ENCODE peak calls at places on chromosomes 4 and X, in four cellular contexts. One of them, this sample, is unnamed.

GRCh38 chr4:74364649-74365491 is at the start of gene EREG:
- DNase-seq in suprapubic skin: no peak
- DNase-seq in endodermal cell: peak; percentile 91
- DNase-seq in brain microvascular endothelial cell: peak; percentile 90
- DNase-seq in this sample: peak; percentile 82

GRCh38 chr4:150253965-150254364 is 175.7 kb downstream of the DCLK2 start:
- DNase-seq in suprapubic skin: no peak
- DNase-seq in endodermal cell: no peak
- DNase-seq in brain microvascular endothelial cell: no peak
- DNase-seq in this sample: no peak

GRCh38 chrX:71536285-71536684 is 3.4 kb downstream of the OGT start:
- DNase-seq in suprapubic skin: no peak
- DNase-seq in endodermal cell: no peak
- DNase-seq in brain microvascular endothelial cell: no peak
- DNase-seq in this sample: no peak

GRCh38 chrX:39361736-39362135 is 560.5 kb downstream of the MID1IP1 start:
- DNase-seq in suprapubic skin: no peak
- DNase-seq in endodermal cell: no peak
- DNase-seq in brain microvascular endothelial cell: no peak
- DNase-seq in this sample: no peak

GRCh38 chrX:68833855-68834331 is 5.1 kb downstream of the EFNB1 start:
- DNase-seq in suprapubic skin: no peak
- DNase-seq in endodermal cell: peak; percentile 32
- DNase-seq in brain microvascular endothelial cell: no peak
- DNase-seq in this sample: peak; percentile 54

GRCh38 chr4:86848136-86848535 is 1.0 kb downstream of the SLC10A6 start:
- DNase-seq in suprapubic skin: no peak
- DNase-seq in endodermal cell: peak; percentile 57
- DNase-seq in brain microvascular endothelial cell: no peak
- DNase-seq in this sample: no peak

GRCh38 chr4:185911556-185912064 is 99.6 kb upstream of the SORBS2 start:
- DNase-seq in suprapubic skin: no peak
- DNase-seq in endodermal cell: no peak
- DNase-seq in brain microvascular endothelial cell: peak; percentile 42
- DNase-seq in this sample: no peak

GRCh38 chr4:128427832-128428366 is 140.3 kb upstream of the PGRMC2 start:
- DNase-seq in suprapubic skin: no peak
- DNase-seq in endodermal cell: peak; percentile 55
- DNase-seq in brain microvascular endothelial cell: peak; percentile 55
- DNase-seq in this sample: no peak

GRCh38 chr4:80361329-80361900 is 25.9 kb downstream of the CFAP299 start:
- DNase-seq in suprapubic skin: no peak
- DNase-seq in endodermal cell: no peak
- DNase-seq in brain microvascular endothelial cell: no peak
- DNase-seq in this sample: no peak

GRCh38 chr4:151304226-151304625 is 21.2 kb downstream of the SH3D19 start:
- DNase-seq in suprapubic skin: no peak
- DNase-seq in endodermal cell: no peak
- DNase-seq in brain microvascular endothelial cell: no peak
- DNase-seq in this sample: no peak

GRCh38 chr4:143307536-143307935 is 29.1 kb upstream of the GAB1 start:
- DNase-seq in suprapubic skin: no peak
- DNase-seq in endodermal cell: no peak
- DNase-seq in brain microvascular endothelial cell: no peak
- DNase-seq in this sample: no peak

GRCh38 chrX:3317191-3317718 is 29.2 kb downstream of the MXRA5 start:
- DNase-seq in suprapubic skin: no peak
- DNase-seq in endodermal cell: no peak
- DNase-seq in brain microvascular endothelial cell: no peak
- DNase-seq in this sample: no peak

GRCh38 chr4:43898836-43899235 is 549.8 kb downstream of the KCTD8 start:
- DNase-seq in suprapubic skin: no peak
- DNase-seq in endodermal cell: no peak
- DNase-seq in brain microvascular endothelial cell: no peak
- DNase-seq in this sample: no peak

GRCh38 chr4:70583952-70584834 is 7.9 kb upstream of the AMBN start:
- DNase-seq in suprapubic skin: no peak
- DNase-seq in endodermal cell: no peak
- DNase-seq in brain microvascular endothelial cell: no peak
- DNase-seq in this sample: no peak

GRCh38 chr4:722181-722725 is 16.6 kb downstream of the PCGF3 start:
- DNase-seq in suprapubic skin: no peak
- DNase-seq in endodermal cell: no peak
- DNase-seq in brain microvascular endothelial cell: no peak
- DNase-seq in this sample: no peak

GRCh38 chr4:81470456-81471327 is 1.0 kb downstream of the RASGEF1B start:
- DNase-seq in suprapubic skin: peak; percentile 83
- DNase-seq in endodermal cell: peak; percentile 81
- DNase-seq in brain microvascular endothelial cell: peak; percentile 33
- DNase-seq in this sample: peak; percentile 93
- TF ChIP-seq CTCF in suprapubic skin: no peak
- TF ChIP-seq CTCF in endodermal cell: no peak
- TF ChIP-seq CTCF in brain microvascular endothelial cell: no peak
- TF ChIP-seq CTCF in this sample: no peak

GRCh38 chr4:85515701-85516100 is 40.8 kb downstream of the ARHGAP24 start:
- DNase-seq in suprapubic skin: no peak
- DNase-seq in endodermal cell: no peak
- DNase-seq in brain microvascular endothelial cell: no peak
- DNase-seq in this sample: no peak

GRCh38 chr4:85510632-85510984 is 35.7 kb downstream of the ARHGAP24 start:
- DNase-seq in suprapubic skin: no peak
- DNase-seq in endodermal cell: no peak
- DNase-seq in brain microvascular endothelial cell: no peak
- DNase-seq in this sample: no peak

GRCh38 chr4:85514783-85515182 is 39.8 kb downstream of the ARHGAP24 start:
- DNase-seq in suprapubic skin: no peak
- DNase-seq in endodermal cell: no peak
- DNase-seq in brain microvascular endothelial cell: no peak
- DNase-seq in this sample: no peak

GRCh38 chr4:85512446-85513205 is 37.7 kb downstream of the ARHGAP24 start:
- DNase-seq in suprapubic skin: no peak
- DNase-seq in endodermal cell: no peak
- DNase-seq in brain microvascular endothelial cell: no peak
- DNase-seq in this sample: no peak

GRCh38 chr4:85514117-85514516 is 39.2 kb downstream of the ARHGAP24 start:
- DNase-seq in suprapubic skin: no peak
- DNase-seq in endodermal cell: no peak
- DNase-seq in brain microvascular endothelial cell: no peak
- DNase-seq in this sample: no peak
- H3K4me3 ChIP-seq in suprapubic skin: peak overlapping the region; percentile 18
- H3K4me3 ChIP-seq in endodermal cell: no peak overlapping the region
- H3K4me3 ChIP-seq in brain microvascular endothelial cell: no peak overlapping the region
- H3K4me3 ChIP-seq in this sample: no peak overlapping the region

GRCh38 chr4:162274354-162274753 is 110.6 kb upstream of the FSTL5 start:
- DNase-seq in suprapubic skin: no peak
- DNase-seq in endodermal cell: no peak
- DNase-seq in brain microvascular endothelial cell: no peak
- DNase-seq in this sample: peak; percentile 42

DNA sequence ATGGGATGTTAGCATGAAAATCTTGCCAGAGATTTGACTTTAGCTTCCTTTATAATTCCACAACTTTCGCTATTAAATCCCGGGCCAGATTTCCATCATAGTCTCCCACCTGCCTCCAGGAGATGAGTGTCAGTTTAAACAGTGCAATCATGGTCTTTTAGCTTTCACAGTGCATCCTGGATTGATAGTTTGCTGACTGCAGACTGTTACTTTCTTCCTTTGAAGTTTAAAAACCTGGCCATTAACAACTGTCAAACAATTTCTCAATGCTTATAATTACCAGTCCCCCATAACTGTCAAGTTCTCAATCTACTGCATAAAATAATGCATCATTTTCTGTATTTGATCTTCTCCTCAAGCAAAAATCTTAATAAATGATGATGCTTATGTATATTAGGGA is 108.4 kb upstream of the FSTL5 start:
- DNase-seq in suprapubic skin: no peak
- DNase-seq in endodermal cell: no peak
- DNase-seq in brain microvascular endothelial cell: no peak
- DNase-seq in this sample: no peak
- TF ChIP-seq CTCF in suprapubic skin: no peak
- TF ChIP-seq CTCF in endodermal cell: no peak
- TF ChIP-seq CTCF in brain microvascular endothelial cell: no peak
- TF ChIP-seq CTCF in this sample: no peak

DNA sequence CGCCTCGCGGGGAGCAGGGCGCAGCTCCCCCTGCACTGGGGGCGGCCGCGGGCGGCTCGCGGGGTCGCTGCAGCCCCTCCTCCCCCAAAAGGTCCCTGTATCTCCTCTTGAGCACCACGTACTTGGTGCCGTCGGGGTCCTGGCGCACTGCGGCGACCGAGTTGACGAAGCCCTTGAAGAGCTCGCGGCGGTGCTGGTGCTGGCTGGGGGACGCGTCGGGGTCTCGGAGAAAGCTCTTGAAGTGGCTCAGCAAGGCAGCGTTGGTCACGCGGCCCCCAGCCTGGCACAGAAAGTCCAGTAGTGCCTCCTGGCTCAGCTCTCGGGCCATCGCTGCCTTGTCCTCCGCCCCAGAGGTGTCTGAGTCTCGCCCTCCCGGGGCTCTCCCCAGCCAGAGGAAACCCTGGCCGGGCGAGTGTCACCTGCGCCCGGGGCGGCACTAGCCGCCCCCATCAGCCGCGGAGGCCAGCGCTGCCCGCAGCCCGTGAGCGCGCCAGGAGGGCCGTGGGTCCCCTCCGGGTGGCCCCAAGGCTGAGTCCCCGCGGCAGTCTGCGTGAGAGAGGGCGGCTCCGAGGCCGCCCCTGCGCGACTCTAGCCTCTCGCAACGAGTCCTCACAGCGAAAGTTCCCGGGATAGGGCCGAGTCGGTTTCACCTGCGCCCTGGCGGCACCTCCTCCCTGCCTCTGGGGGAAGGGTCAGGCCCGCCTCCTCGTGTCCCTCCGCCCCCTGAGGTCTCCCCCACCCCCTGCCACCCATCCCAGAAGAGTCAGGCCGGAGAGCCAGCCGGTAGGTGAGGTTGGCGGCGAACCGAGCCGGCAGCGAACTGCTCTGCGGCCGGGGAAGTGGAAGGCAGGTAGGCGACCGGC is at the start of gene SOWAHB:
- DNase-seq in suprapubic skin: peak; percentile 79
- DNase-seq in endodermal cell: peak; percentile 91
- DNase-seq in brain microvascular endothelial cell: no peak
- DNase-seq in this sample: no peak
- H3K4me3 ChIP-seq in suprapubic skin: peak within 1 kb of the TSS; percentile 62
- H3K4me3 ChIP-seq in endodermal cell: peak within 1 kb of the TSS; percentile 81
- H3K4me3 ChIP-seq in brain microvascular endothelial cell: peak within 1 kb of the TSS; percentile 49
- H3K4me3 ChIP-seq in this sample: peak within 1 kb of the TSS; percentile 20

GRCh38 chr4:56028165-56028564 is 79.4 kb downstream of the CEP135 start:
- DNase-seq in suprapubic skin: no peak
- DNase-seq in endodermal cell: no peak
- DNase-seq in brain microvascular endothelial cell: no peak
- DNase-seq in this sample: no peak
- TF ChIP-seq CTCF in suprapubic skin: no peak
- TF ChIP-seq CTCF in endodermal cell: no peak
- TF ChIP-seq CTCF in brain microvascular endothelial cell: no peak
- TF ChIP-seq CTCF in this sample: no peak

GRCh38 chr4:38868055-38868965 is 704 bp downstream of the FAM114A1 start:
- DNase-seq in suprapubic skin: no peak
- DNase-seq in endodermal cell: peak; percentile 68
- DNase-seq in brain microvascular endothelial cell: no peak
- DNase-seq in this sample: peak; percentile 34
- H3K4me3 ChIP-seq in suprapubic skin: peak overlapping the region; percentile 61
- H3K4me3 ChIP-seq in endodermal cell: peak overlapping the region; percentile 82
- H3K4me3 ChIP-seq in brain microvascular endothelial cell: peak overlapping the region; percentile 65
- H3K4me3 ChIP-seq in this sample: peak overlapping the region; percentile 55

GRCh38 chr4:92091335-92091734 is 212.4 kb upstream of the GRID2 start:
- DNase-seq in suprapubic skin: no peak
- DNase-seq in endodermal cell: peak; percentile 80
- DNase-seq in brain microvascular endothelial cell: no peak
- DNase-seq in this sample: no peak
- TF ChIP-seq CTCF in suprapubic skin: no peak
- TF ChIP-seq CTCF in endodermal cell: peak; percentile 82
- TF ChIP-seq CTCF in brain microvascular endothelial cell: no peak
- TF ChIP-seq CTCF in this sample: no peak

DNA sequence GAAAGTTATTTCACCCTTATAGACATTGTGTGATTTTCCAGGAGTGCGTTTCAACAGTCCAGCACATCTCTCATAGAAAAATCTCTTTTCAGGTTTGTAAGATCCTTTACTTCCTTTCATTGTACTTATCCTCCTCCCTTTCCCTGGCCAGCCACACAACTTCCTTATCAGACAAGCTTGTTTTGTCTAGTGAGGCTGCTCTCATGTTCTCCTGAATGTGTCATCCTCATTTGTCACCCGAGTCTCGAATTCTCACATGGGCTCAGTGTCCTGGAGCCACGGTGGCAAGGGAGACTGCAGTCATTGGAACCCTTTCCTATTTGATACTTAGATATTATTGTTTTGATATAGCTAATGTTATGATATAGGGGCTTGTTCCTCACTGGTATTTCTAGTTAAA is 16.9 kb downstream of the SYNPO2 start:
- DNase-seq in suprapubic skin: no peak
- DNase-seq in endodermal cell: no peak
- DNase-seq in brain microvascular endothelial cell: peak; percentile 80
- DNase-seq in this sample: no peak
- H3K4me3 ChIP-seq in suprapubic skin: no peak overlapping the region
- H3K4me3 ChIP-seq in endodermal cell: no peak overlapping the region
- H3K4me3 ChIP-seq in brain microvascular endothelial cell: no peak overlapping the region
- H3K4me3 ChIP-seq in this sample: no peak overlapping the region

This sample was measured in lower leg skin.